ENCODE peak calls at places on chromosomes 3 and 15, in six cellular contexts. K is cardiac muscle cell, R is mucosa of descending colon, E is mesothelial cell of epicardium, M is suprapubic skin, Q is nephron progenitor cell. X is an unnamed sample.

GRCh38 chr3:107975529-107976203 is 115.2 kb downstream of the CD47 start:
- DNase-seq in K (no peak), R (no peak), E (no peak), M (no peak), Q (no peak), X (no peak)

GRCh38 chr3:161854232-161854771 is 357.7 kb downstream of the OTOL1 start:
- DNase-seq in K (peak), R (peak), E (no peak), M (no peak), Q (peak), X (no peak)

GRCh38 chr3:32305477-32305876 is 67.0 kb downstream of the CMTM8 start:
- DNase-seq in K (peak), R (no peak), E (no peak), M (no peak), Q (no peak), X (no peak)

GRCh38 chr3:54891540-54891897 is 36.3 kb downstream of the LRTM1 start:
- DNase-seq in K (peak), R (peak), E (peak), M (peak), Q (peak), X (no peak)

GRCh38 chr15:78810377-78811123 is 714 bp downstream of the ADAMTS7 start:
- DNase-seq in K (peak), R (peak), E (peak), M (no peak), Q (peak), X (no peak)

GRCh38 chr3:38843898-38844297 is 27.9 kb upstream of the SCN10A start:
- DNase-seq in K (peak), R (no peak), E (no peak), M (no peak), Q (no peak), X (no peak)

GRCh38 chr3:5136619-5137429 is 14.7 kb downstream of the ARL8B start:
- DNase-seq in K (peak), R (no peak), E (no peak), M (no peak), Q (no peak), X (no peak)

GRCh38 chr15:77966540-77967290 is 110.8 kb downstream of the TBC1D2B start:
- DNase-seq in K (peak), R (peak), E (no peak), M (peak), Q (peak), X (no peak)

GRCh38 chr3:73727854-73728253 is 103.1 kb upstream of the PDZRN3 start:
- DNase-seq in K (no peak), R (no peak), E (no peak), M (no peak), Q (no peak), X (no peak)

GRCh38 chr3:46089237-46090011 is 62.1 kb upstream of the XCR1 start:
- DNase-seq in K (peak), R (peak), E (no peak), M (peak), Q (no peak), X (no peak)

GRCh38 chr15:97684249-97684648 is 276.3 kb upstream of the ARRDC4 start:
- DNase-seq in K (no peak), R (peak), E (no peak), M (no peak), Q (no peak), X (no peak)

GRCh38 chr3:195821403-195822130 is 9.8 kb upstream of the MUC4 start:
- DNase-seq in K (no peak), R (no peak), E (no peak), M (no peak), Q (no peak), X (peak)

GRCh38 chr15:98714906-98715305 is 66.6 kb downstream of the IGF1R start:
- DNase-seq in K (no peak), R (no peak), E (no peak), M (no peak), Q (no peak), X (no peak)

GRCh38 chr15:52050416-52050815 is 31.4 kb downstream of the MAPK6 start:
- DNase-seq in K (peak), R (no peak), E (no peak), M (no peak), Q (no peak), X (no peak)

GRCh38 chr15:98889930-98890695 is 117.5 kb downstream of the PGPEP1L start:
- DNase-seq in K (peak), R (no peak), E (no peak), M (no peak), Q (no peak), X (no peak)

GRCh38 chr3:52649461-52650210 is 36.1 kb downstream of the PBRM1 start:
- DNase-seq in K (peak), R (no peak), E (no peak), M (no peak), Q (no peak), X (no peak)

GRCh38 chr3:15102256-15102655 is 3.3 kb upstream of the RBSN start:
- DNase-seq in K (no peak), R (peak), E (no peak), M (peak), Q (no peak), X (no peak)

GRCh38 chr15:74215958-74216357 is 13.4 kb upstream of the STRA6 start:
- DNase-seq in K (no peak), R (no peak), E (no peak), M (no peak), Q (no peak), X (no peak)

GRCh38 chr3:170130532-170130931 is 51.0 kb downstream of the PHC3 start:
- DNase-seq in K (peak), R (no peak), E (no peak), M (no peak), Q (no peak), X (no peak)

GRCh38 chr3:191762323-191762960 is 301.5 kb downstream of the PYDC2 start:
- DNase-seq in K (peak), R (no peak), E (no peak), M (no peak), Q (no peak), X (no peak)

GRCh38 chr15:91222052-91222451 is 122.0 kb downstream of the SV2B start:
- DNase-seq in K (no peak), R (no peak), E (no peak), M (no peak), Q (no peak), X (no peak)

GRCh38 chr3:192879346-192880031 is 38.2 kb downstream of the MB21D2 start:
- DNase-seq in K (peak), R (no peak), E (peak), M (no peak), Q (no peak), X (no peak)

GRCh38 chr3:45980229-45980813 is 15.3 kb downstream of the FYCO1 start:
- DNase-seq in K (no peak), R (no peak), E (no peak), M (no peak), Q (no peak), X (no peak)

DNA sequence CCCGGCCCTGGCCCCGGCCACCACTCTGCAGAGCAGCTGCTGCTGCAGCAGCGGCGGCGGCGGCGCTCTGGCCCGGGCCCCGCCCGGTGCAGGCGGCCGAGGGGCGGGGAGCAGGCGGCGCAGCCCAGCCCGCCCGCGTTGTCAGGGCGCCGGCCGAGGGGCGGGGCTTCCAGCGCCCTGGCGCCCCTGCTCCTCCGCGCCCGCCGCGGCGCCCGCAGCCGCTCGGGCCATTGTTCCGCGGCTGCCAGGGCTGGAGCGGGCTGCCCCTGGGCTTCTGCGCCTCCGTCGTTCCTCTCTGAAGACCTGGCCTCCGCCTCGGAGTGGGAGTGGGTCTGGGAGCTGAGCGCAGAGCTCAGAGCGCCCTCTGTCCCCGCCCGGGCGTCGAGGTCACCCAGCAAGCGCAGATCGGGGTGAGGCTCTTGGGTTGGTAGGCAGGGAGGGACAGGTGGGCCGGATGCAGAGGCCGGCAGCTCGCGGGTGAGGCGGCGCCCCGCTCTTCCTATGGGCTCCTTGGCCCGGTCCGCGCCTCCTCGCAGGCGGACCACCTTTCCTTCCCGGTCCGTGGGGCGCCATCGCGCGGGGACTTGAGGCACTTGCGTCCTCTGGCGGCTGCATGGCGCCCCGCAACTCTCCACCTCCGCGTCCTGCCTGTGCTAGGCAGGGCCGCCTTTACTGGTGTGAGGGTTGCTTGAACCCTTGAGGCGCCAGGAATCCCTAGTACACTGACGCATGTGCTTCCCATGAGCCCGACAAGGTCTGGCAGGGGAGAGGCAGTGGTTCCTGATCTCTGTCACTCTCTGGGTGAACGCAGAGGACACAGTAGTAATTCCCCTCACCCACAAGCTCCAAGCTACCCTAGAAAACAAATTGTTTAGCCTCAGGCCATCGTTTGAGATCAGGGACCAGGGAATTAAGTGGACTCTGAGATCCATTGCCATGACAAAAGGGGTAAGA is at the start of gene LPCAT4:
- DNase-seq in K (peak), R (peak), E (peak), M (peak), Q (peak), X (peak)
- TF ChIP-seq CTCF in K (peak), R (peak), E (peak), M (peak), Q (peak), X (peak)

GRCh38 chr3:142929890-142930289 is 33.6 kb downstream of the PAQR9 start:
- DNase-seq in K (no peak), R (no peak), E (no peak), M (no peak), Q (no peak), X (no peak)

GRCh38 chr3:142931222-142931621 is 32.3 kb downstream of the PAQR9 start:
- DNase-seq in K (no peak), R (no peak), E (no peak), M (no peak), Q (no peak), X (no peak)

GRCh38 chr3:142926368-142926944 is 37.0 kb downstream of the PAQR9 start:
- DNase-seq in K (no peak), R (no peak), E (no peak), M (no peak), Q (no peak), X (no peak)

GRCh38 chr3:142930510-142930909 is 33.0 kb downstream of the PAQR9 start:
- DNase-seq in K (no peak), R (peak), E (no peak), M (no peak), Q (no peak), X (no peak)

DNA sequence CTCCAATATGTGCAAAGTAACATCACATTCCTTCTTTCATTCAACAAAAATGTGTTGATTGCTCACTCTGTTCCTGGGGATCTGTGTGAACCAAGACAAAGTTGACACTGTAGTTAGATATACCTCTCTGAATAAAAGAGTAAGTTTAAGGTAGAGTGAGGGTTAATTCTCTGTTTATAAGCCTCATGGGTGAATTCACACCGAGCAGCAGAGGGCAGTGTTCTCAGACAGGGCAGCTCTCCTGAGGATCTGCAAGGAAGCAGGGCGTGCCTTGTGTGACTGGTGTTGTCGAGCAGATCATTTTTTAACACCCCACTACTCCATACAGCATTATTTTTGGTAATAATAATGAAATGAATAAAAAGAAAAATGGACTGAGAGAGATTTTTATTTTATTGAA is 34.4 kb downstream of the PAQR9 start:
- DNase-seq in K (peak), R (peak), E (no peak), M (no peak), Q (no peak), X (no peak)
- TF ChIP-seq CTCF in K (peak), R (no peak), E (no peak), M (no peak), Q (peak), X (peak)

DNA sequence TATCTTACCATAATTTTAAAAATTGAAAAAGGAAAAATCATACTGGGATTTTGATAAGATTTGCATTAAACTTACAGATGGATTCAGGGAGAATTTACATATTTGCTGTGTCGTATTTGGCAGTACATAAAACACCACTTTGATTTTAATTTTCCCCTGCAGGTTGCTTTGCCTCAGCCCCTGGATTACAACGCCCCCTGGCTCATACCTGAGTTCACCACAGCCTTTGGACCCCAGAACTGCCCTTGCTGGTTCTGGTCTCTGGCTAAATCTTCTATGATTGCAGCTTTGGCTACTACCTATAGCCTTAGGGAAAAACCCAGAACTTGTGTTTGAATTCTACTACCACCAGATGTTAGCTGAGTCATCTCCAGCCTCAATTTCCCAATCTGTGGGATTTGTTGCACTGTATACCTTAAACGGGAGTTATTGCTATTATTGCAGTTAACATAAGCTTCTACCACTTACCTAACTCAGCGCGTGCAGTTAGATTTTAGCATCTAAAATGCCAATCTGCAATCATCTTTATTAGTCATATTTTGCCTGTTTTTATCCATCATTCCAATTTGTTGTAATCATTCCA is 315.7 kb upstream of the GADL1 start:
- DNase-seq in K (no peak), R (no peak), E (no peak), M (no peak), Q (no peak), X (no peak)
- TF ChIP-seq CTCF in K (peak), R (no peak), E (no peak), M (no peak), Q (no peak), X (peak)

GRCh38 chr3:85360742-85361387 is 402.1 kb downstream of the CADM2 start:
- DNase-seq in K (peak), R (peak), E (peak), M (no peak), Q (peak), X (no peak)
- TF ChIP-seq CTCF in K (peak), R (no peak), E (peak), M (no peak), Q (peak), X (peak)

DNA sequence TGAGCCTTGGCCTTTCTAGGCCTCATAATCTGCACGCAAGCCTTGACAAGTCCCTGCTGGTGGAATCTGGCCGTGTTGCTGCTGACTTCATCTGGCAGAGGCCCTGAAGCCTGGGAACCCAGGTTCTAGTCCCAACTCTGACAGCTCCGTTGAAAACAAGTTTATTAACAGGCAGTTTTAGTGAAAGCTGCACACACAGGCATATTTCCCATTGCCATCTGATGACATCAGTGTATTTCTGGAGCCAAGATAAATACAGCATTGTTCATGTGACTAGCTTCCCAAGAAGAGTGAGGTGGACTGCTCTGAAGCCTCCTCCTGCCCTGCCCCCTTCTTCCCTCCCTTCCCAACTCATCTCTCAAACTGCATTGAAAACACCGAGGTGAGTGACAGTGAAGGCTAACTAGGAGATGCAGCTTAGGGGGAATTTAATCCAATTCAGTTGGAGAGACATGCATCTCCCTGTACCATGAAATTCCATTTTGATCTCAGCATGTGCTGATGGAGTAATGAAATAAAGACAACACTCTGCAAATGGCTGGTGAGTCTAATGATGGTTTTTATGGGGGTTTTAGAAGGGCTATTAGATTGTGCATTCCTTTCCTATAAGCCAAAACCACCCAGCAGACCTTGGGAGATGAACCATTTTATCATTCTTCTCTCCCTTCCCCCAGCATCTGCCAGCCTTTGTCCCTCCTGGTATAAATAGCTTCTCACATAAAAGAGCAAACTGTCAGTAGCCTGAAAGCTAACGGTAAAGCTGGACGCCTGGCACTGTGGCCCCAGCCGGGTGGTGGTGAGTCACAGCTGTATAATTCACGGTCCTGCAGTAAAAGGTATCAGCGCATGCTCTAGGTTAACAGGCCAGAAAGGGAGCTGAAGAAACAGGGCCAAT is 38.0 kb downstream of the PRICKLE2 start:
- DNase-seq in K (peak), R (peak), E (peak), M (no peak), Q (no peak), X (no peak)
- TF ChIP-seq CTCF in K (no peak), R (no peak), E (no peak), M (no peak), Q (no peak), X (peak)

DNA sequence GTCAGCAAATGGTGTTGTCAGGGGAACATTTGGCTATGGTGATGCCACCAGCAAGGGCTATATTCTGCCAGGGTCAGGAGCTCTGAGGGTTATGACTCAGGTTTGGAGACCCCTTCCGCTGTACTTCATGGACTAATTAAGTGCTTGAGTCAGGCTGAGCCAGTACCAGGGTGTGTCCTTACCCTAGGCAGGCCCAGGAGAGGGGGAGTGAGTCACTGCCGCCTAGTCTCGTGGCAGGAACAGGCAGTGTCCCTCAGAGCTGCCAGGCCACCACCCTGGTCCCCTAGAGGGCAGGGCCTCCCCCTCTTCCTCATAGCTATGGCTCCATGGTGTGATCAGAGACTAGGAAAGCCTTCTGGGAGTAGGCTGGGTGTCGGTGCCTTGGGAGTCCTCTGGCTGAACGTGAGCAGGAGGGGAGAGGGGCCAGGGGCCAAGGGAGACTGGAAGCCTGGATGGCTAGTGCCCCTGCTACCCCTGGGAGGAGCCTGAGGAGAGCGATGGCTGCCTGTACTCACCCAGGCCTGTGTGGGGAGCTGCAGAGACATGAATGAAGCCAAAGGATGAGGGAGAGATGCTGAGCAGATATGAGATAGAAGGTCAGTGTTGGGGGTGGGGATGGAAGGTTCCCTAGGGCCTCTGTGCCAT is 10.6 kb downstream of the MAPKAPK3 start:
- DNase-seq in K (peak), R (no peak), E (no peak), M (no peak), Q (no peak), X (no peak)
- TF ChIP-seq CTCF in K (peak), R (no peak), E (no peak), M (no peak), Q (peak), X (peak)

DNA sequence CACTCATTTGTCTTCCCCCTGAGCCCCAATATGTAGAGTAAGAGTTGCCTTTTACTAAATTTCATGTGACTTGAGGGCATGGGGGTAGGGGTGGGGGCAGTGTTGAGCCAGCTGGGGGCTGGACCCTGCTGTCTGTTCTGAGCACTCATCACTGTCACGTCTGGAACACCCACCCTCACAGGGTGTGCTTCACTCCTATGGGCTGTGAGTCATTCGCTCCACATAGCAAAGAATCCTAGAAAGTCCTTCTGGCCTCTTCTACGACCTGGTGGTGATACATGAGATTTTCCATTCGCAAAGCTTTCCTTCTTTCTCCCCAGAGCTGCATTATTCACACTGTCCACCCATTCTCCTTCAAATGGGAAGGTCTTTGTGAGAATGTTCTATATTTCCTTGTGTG is 43.6 kb upstream of the MGLL start:
- DNase-seq in K (peak), R (no peak), E (no peak), M (no peak), Q (no peak), X (no peak)
- TF ChIP-seq CTCF in K (peak), R (no peak), E (no peak), M (no peak), Q (no peak), X (peak)

DNA sequence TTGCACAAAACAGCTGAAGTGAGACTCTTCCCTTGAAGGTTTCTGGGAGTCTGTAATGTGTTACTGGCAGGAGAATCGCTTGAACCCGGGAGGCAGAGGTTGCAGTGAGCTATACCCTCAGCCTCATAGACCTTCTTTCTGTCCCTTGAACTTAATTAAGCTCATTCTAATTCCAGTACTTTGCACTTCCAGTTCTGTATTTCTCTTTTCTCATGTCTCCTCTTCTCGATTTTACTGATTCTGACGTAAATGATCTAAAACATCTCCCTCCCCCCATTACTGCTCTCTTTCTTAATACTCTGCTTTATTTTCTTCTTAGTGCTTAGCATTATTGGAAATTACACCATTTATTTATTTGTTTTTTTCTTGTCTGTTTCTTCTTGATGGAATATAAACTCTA is 165.4 kb upstream of the P2RY1 start:
- DNase-seq in K (no peak), R (no peak), E (no peak), M (no peak), Q (no peak), X (no peak)
- TF ChIP-seq CTCF in K (no peak), R (no peak), E (no peak), M (no peak), Q (no peak), X (no peak)

X was measured in chondrocyte.